ENCODE peak calls at places on chromosomes 6 and 20, in four cellular contexts. One of them, this sample, is unnamed.

GRCh38 chr6:38180586-38180985 is 361.1 kb downstream of the ZFAND3 start:
- DNase-seq in K562: no peak
- DNase-seq in GM12891: no peak
- DNase-seq in GM12878: no peak
- DNase-seq in this sample: no peak

GRCh38 chr6:41638801-41639555 is 710 bp downstream of the MDFI start:
- DNase-seq in K562: no peak
- DNase-seq in GM12878: no peak
- DNase-seq in GM12891: no peak
- DNase-seq in this sample: no peak

GRCh38 chr6:38273325-38273724 is 366.4 kb downstream of the BTBD9 start:
- DNase-seq in K562: no peak
- DNase-seq in GM12891: no peak
- DNase-seq in GM12878: no peak
- DNase-seq in this sample: no peak

GRCh38 chr20:45924391-45925261 is 9.9 kb upstream of the PCIF1 start:
- DNase-seq in GM12878: no peak
- DNase-seq in K562: no peak
- DNase-seq in GM12891: no peak
- DNase-seq in this sample: no peak

GRCh38 chr6:29568021-29568420 is 8.5 kb upstream of the UBD start:
- DNase-seq in GM12878: no peak
- DNase-seq in K562: no peak
- DNase-seq in GM12891: no peak
- DNase-seq in this sample: no peak

GRCh38 chr6:133835901-133836300 is 53.0 kb upstream of the TCF21 start:
- DNase-seq in GM12878: no peak
- DNase-seq in GM12891: no peak
- DNase-seq in K562: no peak
- DNase-seq in this sample: no peak

GRCh38 chr6:12232339-12232738 is 57.8 kb upstream of the EDN1 start:
- DNase-seq in K562: no peak
- DNase-seq in GM12878: peak
- DNase-seq in GM12891: no peak
- DNase-seq in this sample: peak

GRCh38 chr20:45138451-45139300 is 14.4 kb upstream of the WFDC12 start:
- DNase-seq in GM12891: peak
- DNase-seq in GM12878: no peak
- DNase-seq in K562: peak
- DNase-seq in this sample: peak

GRCh38 chr6:2085657-2086056 is 159.7 kb downstream of the GMDS start:
- DNase-seq in GM12891: no peak
- DNase-seq in K562: no peak
- DNase-seq in GM12878: no peak
- DNase-seq in this sample: no peak

GRCh38 chr6:6798430-6798829 is 209.9 kb downstream of the LY86 start:
- DNase-seq in GM12891: no peak
- DNase-seq in K562: no peak
- DNase-seq in GM12878: no peak
- DNase-seq in this sample: peak

GRCh38 chr6:38996676-38997075 is 51.9 kb upstream of the GLP1R start:
- DNase-seq in GM12891: no peak
- DNase-seq in GM12878: no peak
- DNase-seq in K562: no peak
- DNase-seq in this sample: no peak

GRCh38 chr20:19408971-19409370 is 196.5 kb downstream of the SLC24A3 start:
- DNase-seq in K562: no peak
- DNase-seq in GM12878: no peak
- DNase-seq in GM12891: no peak
- DNase-seq in this sample: no peak

GRCh38 chr6:39756582-39756981 is 31.4 kb upstream of the KIF6 start:
- DNase-seq in GM12891: no peak
- DNase-seq in GM12878: no peak
- DNase-seq in K562: no peak
- DNase-seq in this sample: no peak

GRCh38 chr6:109024368-109024767 is 70.3 kb downstream of the SESN1 start:
- DNase-seq in K562: no peak
- DNase-seq in GM12878: no peak
- DNase-seq in GM12891: no peak
- DNase-seq in this sample: no peak

GRCh38 chr6:131532476-131533108 is 40.4 kb upstream of the ARG1 start:
- DNase-seq in GM12891: peak
- DNase-seq in K562: no peak
- DNase-seq in GM12878: peak
- DNase-seq in this sample: no peak

GRCh38 chr6:67933278-67933677 is 701.8 kb upstream of the ADGRB3 start:
- DNase-seq in GM12891: no peak
- DNase-seq in GM12878: no peak
- DNase-seq in K562: no peak
- DNase-seq in this sample: no peak
- TF ChIP-seq SPI1 in GM12891: no peak
- TF ChIP-seq SPI1 in GM12878: no peak
- TF ChIP-seq SPI1 in K562: no peak
- TF ChIP-seq SPI1 in this sample: no peak

DNA sequence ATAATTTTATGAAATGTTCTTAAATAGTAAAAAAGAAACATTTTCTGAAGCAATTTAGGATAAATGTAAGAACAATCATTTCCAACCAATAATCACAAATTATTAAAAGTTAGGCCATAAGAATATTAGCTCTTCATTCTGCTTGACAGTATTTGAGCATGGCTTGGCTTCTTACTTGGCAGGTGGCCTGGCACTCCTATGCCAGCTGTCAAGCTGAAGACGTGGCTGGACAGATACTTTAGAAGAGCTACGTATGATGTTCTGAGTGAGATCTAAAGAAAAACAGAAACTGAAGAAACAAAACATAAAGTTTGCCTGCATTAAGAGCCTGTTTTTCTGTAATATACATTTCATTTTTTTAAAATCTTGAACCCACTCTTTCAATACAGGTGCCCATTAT is 438.9 kb downstream of the GRIK2 start:
- DNase-seq in K562: no peak
- DNase-seq in GM12891: no peak
- DNase-seq in GM12878: no peak
- DNase-seq in this sample: no peak
- TF ChIP-seq SPI1 in K562: no peak
- TF ChIP-seq SPI1 in GM12891: no peak
- TF ChIP-seq SPI1 in GM12878: no peak
- TF ChIP-seq SPI1 in this sample: no peak

DNA sequence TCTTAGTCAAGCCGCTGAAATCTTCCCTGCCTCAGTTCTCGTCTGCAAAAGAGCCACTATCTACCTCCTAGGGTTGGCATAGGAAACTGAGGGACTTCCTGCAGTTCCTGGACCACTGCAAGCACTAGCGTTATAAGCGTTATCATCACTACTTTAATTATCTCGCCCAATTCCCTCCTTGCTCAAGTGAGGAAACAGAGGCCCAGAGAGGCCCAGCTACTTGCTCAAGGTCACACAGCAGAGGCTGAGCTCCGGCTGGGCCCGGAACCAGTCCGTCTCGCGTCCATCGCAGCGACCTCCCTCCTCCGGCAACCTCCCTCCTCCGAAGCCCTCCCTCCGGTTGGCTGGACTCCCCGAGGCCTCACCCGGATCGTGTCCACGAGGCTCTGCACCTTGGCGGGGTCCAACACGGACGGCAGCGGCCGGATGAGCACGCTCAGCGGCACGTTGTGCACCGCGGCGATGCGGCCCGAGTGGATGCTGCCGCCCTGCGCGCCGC is 340 bp downstream of the SRXN1 start:
- DNase-seq in K562: no peak
- DNase-seq in GM12891: no peak
- DNase-seq in GM12878: no peak
- DNase-seq in this sample: no peak
- TF ChIP-seq SPI1 in K562: no peak
- TF ChIP-seq SPI1 in GM12891: no peak
- TF ChIP-seq SPI1 in GM12878: no peak
- TF ChIP-seq SPI1 in this sample: no peak

DNA sequence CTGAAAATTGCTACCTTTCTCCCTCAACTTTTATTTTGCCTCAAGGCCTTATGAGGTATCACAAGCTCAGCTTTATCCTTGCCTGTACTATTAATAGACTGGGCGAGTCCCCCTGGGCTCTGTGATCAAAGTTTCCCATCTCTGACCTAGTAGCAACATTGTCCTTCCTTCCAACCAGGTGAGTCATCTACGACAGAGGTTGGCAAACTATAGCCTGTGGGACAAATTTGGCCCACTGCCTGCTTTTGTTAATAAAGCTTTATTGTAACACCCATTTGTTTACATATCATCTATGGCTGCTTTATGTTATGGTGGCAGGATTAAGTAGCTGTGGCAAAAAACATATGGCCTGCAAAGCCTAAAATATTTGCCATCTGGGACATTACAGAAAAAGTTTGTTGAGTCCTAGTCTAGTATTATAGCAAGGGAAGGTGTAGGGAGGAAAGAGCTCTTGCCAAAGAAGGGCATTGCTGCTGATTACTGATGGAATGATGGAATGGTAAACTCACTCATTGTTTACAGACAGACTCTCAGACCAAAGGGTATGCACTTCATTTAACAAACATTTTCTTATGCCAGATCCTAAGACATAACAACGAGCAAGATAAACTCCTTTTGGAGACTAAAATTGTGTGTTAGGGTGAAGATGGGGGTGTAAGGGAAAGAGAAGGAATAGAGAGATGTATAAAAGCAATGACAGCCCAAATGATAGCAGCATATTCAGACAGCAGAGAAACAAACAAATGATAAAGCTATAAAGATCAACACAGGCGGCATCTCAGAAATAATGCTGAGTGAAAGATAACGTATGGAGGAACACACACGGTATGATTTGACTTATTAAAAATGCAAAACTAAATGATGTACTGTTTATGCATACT is 74.2 kb downstream of the SLC22A23 start:
- DNase-seq in GM12878: no peak
- DNase-seq in K562: no peak
- DNase-seq in GM12891: no peak
- DNase-seq in this sample: no peak
- TF ChIP-seq SPI1 in GM12878: no peak
- TF ChIP-seq SPI1 in K562: no peak
- TF ChIP-seq SPI1 in GM12891: no peak
- TF ChIP-seq SPI1 in this sample: no peak

GRCh38 chr6:130159876-130160415 is 62.8 kb downstream of the SAMD3 start:
- DNase-seq in GM12878: no peak
- DNase-seq in K562: no peak
- DNase-seq in GM12891: no peak
- DNase-seq in this sample: no peak
- TF ChIP-seq SPI1 in GM12878: no peak
- TF ChIP-seq SPI1 in K562: no peak
- TF ChIP-seq SPI1 in GM12891: no peak
- TF ChIP-seq SPI1 in this sample: no peak

DNA sequence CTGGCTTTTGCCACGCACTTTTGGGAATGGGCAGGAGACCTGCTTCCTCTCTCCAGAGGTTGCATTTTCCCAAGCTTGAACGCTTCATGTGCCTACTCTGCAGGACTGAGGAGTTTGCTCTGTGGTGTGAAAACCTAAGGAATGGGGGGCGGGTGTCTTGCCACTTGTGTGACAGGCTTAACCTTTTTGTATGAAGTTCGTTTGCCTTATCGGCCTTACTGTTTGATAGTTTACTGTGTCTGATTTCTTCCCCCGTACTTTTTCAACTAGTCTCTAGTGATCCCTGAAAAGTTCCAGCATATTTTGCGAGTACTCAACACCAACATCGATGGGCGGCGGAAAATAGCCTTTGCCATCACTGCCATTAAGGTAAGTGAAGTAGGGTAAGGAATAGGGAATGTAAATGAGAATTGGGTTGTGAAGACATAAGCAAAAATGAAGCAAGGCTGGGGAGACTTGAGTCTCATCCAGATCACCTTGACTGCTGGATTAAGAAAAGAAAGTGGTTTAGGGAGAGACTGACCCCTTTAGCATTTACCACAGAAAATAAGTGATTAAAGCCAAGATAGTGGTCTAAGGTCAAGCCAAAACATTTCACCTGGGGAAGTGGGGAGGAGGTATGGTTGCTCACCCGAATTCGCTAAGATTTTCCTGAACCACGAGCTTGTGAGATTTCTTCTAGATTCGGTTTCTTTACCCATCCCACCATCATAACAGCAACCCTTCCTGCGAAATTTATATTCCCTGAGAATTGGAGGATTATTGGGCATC is 668 bp downstream of the RPS18 start:
- DNase-seq in GM12878: no peak
- DNase-seq in K562: peak
- DNase-seq in GM12891: no peak
- DNase-seq in this sample: no peak
- TF ChIP-seq SPI1 in GM12878: no peak
- TF ChIP-seq SPI1 in K562: no peak
- TF ChIP-seq SPI1 in GM12891: no peak
- TF ChIP-seq SPI1 in this sample: no peak